ENCODE peak calls at places on chromosomes 7 and 10, in six cellular contexts. V is esophagus squamous epithelium, M is transverse colon, O is heart left ventricle, A is H1, X is A549. W is an unnamed sample.

GRCh38 chr7:107982918-107983389 is 20.0 kb downstream of the LAMB1 start:
- DNase-seq in V (no peak), M (no peak), O (no peak), A (no peak), X (peak; percentile 25), W (no peak)

GRCh38 chr7:3558410-3558809 is 257.4 kb downstream of the SDK1 start:
- DNase-seq in V (no peak), M (no peak), O (no peak), A (no peak), X (no peak), W (no peak)

GRCh38 chr10:78856421-78856820 is 212.3 kb upstream of the ZMIZ1 start:
- DNase-seq in V (no peak), M (no peak), O (peak; percentile 77), A (no peak), X (no peak), W (no peak)

GRCh38 chr10:31099664-31100063 is 68.0 kb upstream of the ZNF438 start:
- DNase-seq in V (no peak), M (peak; percentile 68), O (no peak), A (peak; percentile 9), X (peak; percentile 47), W (no peak)

GRCh38 chr7:50781371-50781770 is 1.3 kb downstream of the GRB10 start:
- DNase-seq in V (no peak), M (no peak), O (no peak), A (no peak), X (no peak), W (no peak)

GRCh38 chr10:69880301-69881081 is 78.8 kb downstream of the COL13A1 start:
- DNase-seq in V (no peak), M (no peak), O (no peak), A (no peak), X (no peak), W (no peak)

GRCh38 chr10:112435013-112435619 is 11.6 kb downstream of the ZDHHC6 start:
- DNase-seq in V (no peak), M (no peak), O (no peak), A (no peak), X (peak; percentile 20), W (no peak)

GRCh38 chr10:4766449-4766848 is 59.6 kb upstream of the AKR1E2 start:
- DNase-seq in V (no peak), M (no peak), O (no peak), A (no peak), X (no peak), W (no peak)

GRCh38 chr10:72612203-72612826 is 13.6 kb downstream of the MICU1 start:
- DNase-seq in V (no peak), M (no peak), O (no peak), A (no peak), X (no peak), W (no peak)

GRCh38 chr7:8389898-8390642 is 43.3 kb upstream of the NXPH1 start:
- DNase-seq in V (no peak), M (no peak), O (no peak), A (peak; percentile 44), X (peak; percentile 4), W (no peak)

GRCh38 chr7:157690833-157691382 is 354.1 kb downstream of the DNAJB6 start:
- DNase-seq in V (no peak), M (peak; percentile 21), O (peak; percentile 52), A (no peak), X (no peak), W (no peak)

GRCh38 chr7:76338298-76339084 is 20.3 kb downstream of the YWHAG start:
- DNase-seq in V (no peak), M (no peak), O (no peak), A (no peak), X (no peak), W (no peak)

GRCh38 chr7:130994378-130995115 is 260.5 kb upstream of the KLF14 start:
- DNase-seq in V (no peak), M (peak; percentile 58), O (peak; percentile 69), A (no peak), X (no peak), W (no peak)

GRCh38 chr10:49359349-49360231 is 36.3 kb downstream of the DRGX start:
- DNase-seq in V (no peak), M (no peak), O (peak; percentile 59), A (no peak), X (no peak), W (no peak)

GRCh38 chr7:121480058-121480457 is 84.0 kb upstream of the FAM3C start:
- DNase-seq in V (no peak), M (no peak), O (no peak), A (no peak), X (no peak), W (no peak)

GRCh38 chr7:155986497-155987160 is 174.4 kb upstream of the SHH start:
- DNase-seq in V (no peak), M (no peak), O (no peak), A (no peak), X (no peak), W (no peak)

GRCh38 chr10:109882251-109883057 is 40.9 kb downstream of the XPNPEP1 start:
- DNase-seq in V (no peak), M (no peak), O (no peak), A (no peak), X (no peak), W (no peak)

GRCh38 chr7:95772771-95773581 is 622 bp downstream of the DYNC1I1 start:
- DNase-seq in V (no peak), M (peak; percentile 26), O (peak; percentile 55), A (no peak), X (no peak), W (no peak)

GRCh38 chr10:133422821-133423771 is 1.3 kb downstream of the SPRN start:
- DNase-seq in V (no peak), M (no peak), O (no peak), A (no peak), X (no peak), W (no peak)

GRCh38 chr10:34954142-34954541 is 136.0 kb downstream of the CUL2 start:
- DNase-seq in V (peak; percentile 8), M (peak; percentile 89), O (no peak), A (no peak), X (no peak), W (no peak)

GRCh38 chr10:119750391-119751230 is 24.8 kb downstream of the INPP5F start:
- DNase-seq in V (peak; percentile 13), M (peak; percentile 68), O (peak; percentile 59), A (no peak), X (peak; percentile 54), W (peak; percentile 87)

GRCh38 chr10:68345621-68346020 is 12.9 kb upstream of the PBLD start:
- DNase-seq in V (no peak), M (no peak), O (no peak), A (no peak), X (no peak), W (no peak)

GRCh38 chr7:68841004-68841403 is 757.3 kb upstream of the AUTS2 start:
- DNase-seq in V (no peak), M (no peak), O (no peak), A (no peak), X (no peak), W (no peak)

GRCh38 chr10:103238506-103239252 is 7.0 kb upstream of the RPEL1 start:
- DNase-seq in V (no peak), M (peak; percentile 80), O (no peak), A (peak; percentile 39), X (peak; percentile 59), W (peak; percentile 86)

GRCh38 chr10:110610308-110610774 is 33.8 kb upstream of the RBM20 start:
- DNase-seq in V (no peak), M (peak; percentile 45), O (no peak), A (peak; percentile 51), X (peak; percentile 50), W (peak; percentile 69)

GRCh38 chr7:25894002-25894901 is 257.7 kb upstream of the NFE2L3 start:
- DNase-seq in V (no peak), M (peak; percentile 71), O (no peak), A (peak; percentile 13), X (no peak), W (no peak)

DNA sequence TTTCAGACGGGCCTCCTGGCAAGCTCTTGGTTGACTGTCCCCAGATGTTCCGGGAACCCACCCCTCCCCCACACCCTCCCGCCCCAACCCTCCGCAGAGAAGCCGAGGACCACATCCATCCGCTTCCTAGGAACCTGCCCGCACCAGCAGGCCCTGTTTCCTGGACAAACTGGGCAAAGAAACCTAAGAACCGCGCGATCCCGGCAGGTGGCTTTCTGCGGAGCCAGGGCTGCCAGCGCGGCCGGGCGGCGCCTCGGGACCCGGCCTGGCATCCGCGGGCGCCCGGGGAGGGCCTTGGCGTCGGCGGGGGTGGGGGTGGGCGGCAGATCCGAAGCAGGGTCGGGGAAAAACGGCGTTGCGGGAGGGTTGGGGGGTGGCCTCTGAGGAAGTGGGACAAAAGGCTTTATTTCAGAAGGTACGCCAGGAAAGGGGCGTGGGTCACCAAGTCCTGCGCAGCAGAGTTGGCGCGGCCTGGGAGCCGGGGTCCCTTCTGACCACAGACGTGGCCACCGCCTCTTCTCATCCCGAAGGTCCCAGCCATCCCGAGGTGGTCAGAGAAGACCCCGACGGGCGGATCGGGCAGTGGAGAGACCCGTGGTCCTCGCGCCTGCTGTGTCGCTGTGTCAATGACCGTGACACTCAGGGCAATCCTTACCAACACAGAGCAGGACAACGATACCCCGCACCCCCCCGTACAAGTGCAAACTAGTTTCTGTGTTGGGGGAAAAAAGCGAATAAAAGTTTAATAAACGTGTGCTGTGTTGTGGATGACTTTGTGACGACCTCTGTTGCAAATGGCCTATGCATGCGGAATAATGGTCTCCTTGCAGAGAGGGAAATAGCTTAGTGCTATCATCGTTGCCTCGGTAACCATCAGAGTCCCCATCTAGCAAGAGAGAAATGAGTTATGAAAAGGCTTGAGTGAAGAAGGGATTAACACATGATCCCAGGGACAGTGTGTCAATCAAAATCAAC is 19.5 kb upstream of the GATA3 start:
- DNase-seq in V (no peak), M (no peak), O (no peak), A (no peak), X (no peak), W (no peak)
- H3K4me3 ChIP-seq in V (peak overlapping the region; percentile 50), M (peak overlapping the region; percentile 23), O (peak overlapping the region; percentile 6), A (peak overlapping the region; percentile 57), X (peak overlapping the region; percentile 32), W (peak overlapping the region; percentile 20)

DNA sequence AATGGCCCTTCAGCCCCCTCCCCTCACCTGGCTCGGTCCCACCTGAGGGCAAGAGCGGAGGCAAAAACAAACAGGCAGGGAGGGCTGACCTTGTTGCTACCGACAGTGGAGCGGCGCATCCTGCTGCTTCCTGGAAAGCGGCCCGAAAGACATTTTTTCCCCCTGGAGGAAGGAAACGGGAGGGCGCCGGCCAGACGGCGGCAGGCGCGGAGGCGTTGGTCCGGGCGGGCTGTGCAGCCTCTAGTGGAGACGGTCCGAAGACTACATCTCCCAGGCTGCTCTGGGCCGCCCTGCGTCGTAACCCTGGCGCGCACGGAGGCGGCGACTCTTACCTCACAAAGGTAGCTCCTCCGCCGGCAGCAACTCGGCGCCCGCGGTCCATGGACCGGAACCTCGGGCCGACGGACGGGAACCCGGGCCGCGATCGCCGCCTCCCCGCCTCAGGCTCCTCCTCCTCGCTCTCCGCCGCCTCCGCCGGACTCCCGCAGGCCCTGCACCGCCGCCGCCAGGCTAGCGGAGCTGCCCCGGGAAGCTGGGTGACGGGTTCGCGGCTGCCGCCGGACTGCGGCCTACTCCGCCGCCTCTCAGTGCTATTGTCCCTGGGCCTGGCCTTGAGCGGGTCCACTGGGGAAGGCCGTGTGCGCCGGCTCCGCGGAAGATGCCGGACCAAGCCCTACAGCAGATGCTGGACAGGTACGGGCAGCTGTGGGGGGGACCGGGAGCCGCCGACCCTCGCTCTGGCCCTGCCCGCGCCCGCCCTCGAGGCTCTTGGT is at the start of the genes CPEB3 and MARCHF5:
- DNase-seq in V (peak; percentile 74), M (peak; percentile 97), O (peak; percentile 98), A (peak; percentile 93), X (peak; percentile 92), W (peak; percentile 93)
- TF ChIP-seq POLR2A in V (peak; percentile 85), M (peak; percentile 76), O (peak; percentile 79), A (peak; percentile 77), X (peak; percentile 55), W (peak; percentile 80)

GRCh38 chr7:37341033-37341630 is 107.5 kb downstream of the ELMO1 start:
- DNase-seq in V (no peak), M (no peak), O (no peak), A (no peak), X (no peak), W (no peak)
- H3K4me3 ChIP-seq in V (peak overlapping the region; percentile 6), M (no peak overlapping the region), O (no peak overlapping the region), A (no peak overlapping the region), X (no peak overlapping the region), W (no peak overlapping the region)

GRCh38 chr10:38184477-38184876 is 90.3 kb downstream of the ZNF37A start:
- DNase-seq in V (no peak), M (no peak), O (no peak), A (no peak), X (no peak), W (no peak)
- TF ChIP-seq POLR2A in V (no peak), M (no peak), O (no peak), A (no peak), X (no peak), W (no peak)